ENCODE peak calls at places on chromosomes 13 and 19, in five cellular contexts. C, P, J, H and V are unnamed samples.

GRCh38 chr19:5903054-5903501 is 512 bp downstream of the NDUFA11 start:
- DNase-seq in C (peak; percentile 44), P (no peak), J (no peak), H (no peak), V (no peak)

GRCh38 chr19:30338878-30339623 is 33.1 kb upstream of the ZNF536 start:
- DNase-seq in C (no peak), P (no peak), J (no peak), H (no peak), V (no peak)

GRCh38 chr19:18194554-18195238 is 1.7 kb downstream of the MPV17L2 start:
- DNase-seq in C (no peak), P (no peak), J (no peak), H (peak; percentile 47), V (no peak)

GRCh38 chr19:46670874-46671273 is 9.9 kb upstream of the DACT3 start:
- DNase-seq in C (no peak), P (no peak), J (no peak), H (peak; percentile 28), V (no peak)

GRCh38 chr19:38569368-38569983 is 48.3 kb downstream of the MAP4K1 start:
- DNase-seq in C (no peak), P (no peak), J (no peak), H (no peak), V (no peak)

GRCh38 chr19:52140077-52140710 is 456 bp upstream of the ZNF616 start:
- DNase-seq in C (no peak), P (no peak), J (no peak), H (no peak), V (no peak)

GRCh38 chr13:35789335-35790166 is 313.1 kb upstream of the MAB21L1 start:
- DNase-seq in C (no peak), P (no peak), J (no peak), H (peak; percentile 59), V (no peak)

GRCh38 chr13:23767806-23768205 is 121.4 kb downstream of the MIPEP start:
- DNase-seq in C (no peak), P (no peak), J (no peak), H (peak; percentile 83), V (no peak)

GRCh38 chr19:54432144-54432738 is 16.8 kb upstream of the LENG8 start:
- DNase-seq in C (no peak), P (no peak), J (peak; percentile 74), H (peak; percentile 93), V (no peak)

GRCh38 chr19:43780706-43781525 is at the start of gene KCNN4:
- DNase-seq in C (no peak), P (no peak), J (peak; percentile 65), H (peak; percentile 86), V (no peak)

GRCh38 chr19:18731562-18732008 is 48.1 kb downstream of the CRTC1 start:
- DNase-seq in C (no peak), P (no peak), J (no peak), H (peak; percentile 24), V (no peak)

GRCh38 chr19:4375620-4376228 is 24.6 kb downstream of the SH3GL1 start:
- DNase-seq in C (no peak), P (no peak), J (no peak), H (no peak), V (peak; percentile 66)

GRCh38 chr19:40467007-40467565 is 285 bp downstream of the SPTBN4 start:
- DNase-seq in C (peak; percentile 39), P (no peak), J (no peak), H (no peak), V (no peak)

GRCh38 chr19:6530385-6531162 is at the start of gene TNFSF9:
- DNase-seq in C (peak; percentile 85), P (peak; percentile 14), J (peak; percentile 57), H (peak; percentile 87), V (peak; percentile 96)

GRCh38 chr13:29457299-29457698 is 138.2 kb downstream of the SLC7A1 start:
- DNase-seq in C (no peak), P (peak; percentile 72), J (peak; percentile 92), H (peak; percentile 92), V (no peak)

GRCh38 chr19:54875506-54875905 is 1.5 kb downstream of the FCAR start:
- DNase-seq in C (no peak), P (no peak), J (no peak), H (no peak), V (no peak)

GRCh38 chr19:861099-861755 is 1.8 kb downstream of the CFD start:
- DNase-seq in C (no peak), P (no peak), J (no peak), H (no peak), V (no peak)

GRCh38 chr13:29523199-29523931 is 72.1 kb downstream of the SLC7A1 start:
- DNase-seq in C (no peak), P (no peak), J (no peak), H (no peak), V (no peak)

GRCh38 chr13:57632276-57633140 is 964 bp downstream of the PCDH17 start:
- DNase-seq in C (no peak), P (no peak), J (no peak), H (no peak), V (peak; percentile 19)

GRCh38 chr19:48644839-48645651 is 942 bp downstream of the CA11 start:
- DNase-seq in C (peak; percentile 79), P (no peak), J (no peak), H (peak; percentile 73), V (peak; percentile 74)

GRCh38 chr19:15274477-15274876 is 42.2 kb upstream of the EPHX3 start:
- DNase-seq in C (peak; percentile 12), P (no peak), J (no peak), H (no peak), V (no peak)

GRCh38 chr13:92265408-92265807 is 867.0 kb downstream of the GPC5 start:
- DNase-seq in C (no peak), P (no peak), J (no peak), H (no peak), V (no peak)

GRCh38 chr13:95614641-95615245 is 29.8 kb downstream of the DZIP1 start:
- DNase-seq in C (peak; percentile 47), P (no peak), J (no peak), H (peak; percentile 76), V (no peak)

GRCh38 chr13:73421310-73421912 is 362.6 kb downstream of the KLF5 start:
- DNase-seq in C (no peak), P (no peak), J (peak; percentile 99), H (peak; percentile 99), V (no peak)

GRCh38 chr13:112844879-112845278 is 124.1 kb upstream of the MCF2L start:
- DNase-seq in C (no peak), P (no peak), J (no peak), H (no peak), V (no peak)

GRCh38 chr13:22081430-22081829 is 410.6 kb downstream of the FGF9 start:
- DNase-seq in C (no peak), P (no peak), J (no peak), H (no peak), V (no peak)

GRCh38 chr19:1503089-1503924 is 9.5 kb downstream of the ADAMTSL5 start:
- DNase-seq in C (peak; percentile 24), P (no peak), J (no peak), H (peak; percentile 38), V (no peak)

GRCh38 chr19:49861541-49862410 is 5.6 kb downstream of the PNKP start:
- DNase-seq in C (no peak), P (no peak), J (no peak), H (peak; percentile 24), V (no peak)
- TF ChIP-seq CTCF in C (no peak), P (no peak), J (no peak), H (no peak), V (no peak)

DNA sequence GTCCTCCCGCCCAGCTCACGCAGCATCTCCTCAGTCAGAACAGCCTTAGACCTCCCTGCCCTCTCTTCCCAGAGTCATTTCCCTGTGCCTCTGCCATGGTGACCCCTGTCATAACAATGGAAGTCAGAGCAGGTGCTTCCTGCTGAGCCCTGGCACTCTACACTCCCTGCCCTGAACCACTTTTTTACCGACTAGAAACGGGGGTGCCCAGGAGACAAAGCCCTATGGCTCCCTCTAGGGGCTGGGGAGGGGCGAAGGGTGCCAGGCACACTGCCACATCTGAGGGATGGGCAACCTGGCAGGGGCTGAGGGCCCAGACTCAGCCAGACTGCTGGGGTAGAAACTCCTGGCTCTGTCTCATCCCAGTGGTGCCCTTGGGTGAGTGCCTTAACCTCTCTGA is 16.4 kb downstream of the ZNF574 start:
- DNase-seq in C (no peak), P (no peak), J (no peak), H (peak; percentile 54), V (no peak)
- TF ChIP-seq CTCF in C (no peak), P (peak; percentile 61), J (peak; percentile 72), H (peak; percentile 84), V (no peak)

DNA sequence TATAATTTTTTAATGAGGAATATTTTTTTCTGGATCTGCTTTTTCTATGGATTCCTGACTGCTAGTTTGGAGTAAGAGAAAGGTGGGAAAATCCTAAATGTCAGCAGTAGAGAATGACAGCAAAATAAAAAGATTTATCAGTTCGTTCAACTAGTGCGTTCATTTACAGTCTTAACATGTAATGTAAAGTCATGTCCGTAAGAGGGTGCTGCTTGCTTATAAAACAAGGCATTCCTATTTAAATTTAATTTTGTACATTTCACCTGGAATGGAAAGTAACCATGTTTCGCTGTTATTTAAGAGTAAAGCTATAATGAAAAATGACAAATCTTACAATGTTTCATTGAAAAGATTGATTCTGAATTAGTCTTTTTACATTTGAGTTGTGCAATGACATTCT is 76.6 kb downstream of the ZMYM2 start:
- DNase-seq in C (no peak), P (no peak), J (no peak), H (no peak), V (no peak)
- TF ChIP-seq CTCF in C (no peak), P (no peak), J (peak; percentile 34), H (no peak), V (no peak)

DNA sequence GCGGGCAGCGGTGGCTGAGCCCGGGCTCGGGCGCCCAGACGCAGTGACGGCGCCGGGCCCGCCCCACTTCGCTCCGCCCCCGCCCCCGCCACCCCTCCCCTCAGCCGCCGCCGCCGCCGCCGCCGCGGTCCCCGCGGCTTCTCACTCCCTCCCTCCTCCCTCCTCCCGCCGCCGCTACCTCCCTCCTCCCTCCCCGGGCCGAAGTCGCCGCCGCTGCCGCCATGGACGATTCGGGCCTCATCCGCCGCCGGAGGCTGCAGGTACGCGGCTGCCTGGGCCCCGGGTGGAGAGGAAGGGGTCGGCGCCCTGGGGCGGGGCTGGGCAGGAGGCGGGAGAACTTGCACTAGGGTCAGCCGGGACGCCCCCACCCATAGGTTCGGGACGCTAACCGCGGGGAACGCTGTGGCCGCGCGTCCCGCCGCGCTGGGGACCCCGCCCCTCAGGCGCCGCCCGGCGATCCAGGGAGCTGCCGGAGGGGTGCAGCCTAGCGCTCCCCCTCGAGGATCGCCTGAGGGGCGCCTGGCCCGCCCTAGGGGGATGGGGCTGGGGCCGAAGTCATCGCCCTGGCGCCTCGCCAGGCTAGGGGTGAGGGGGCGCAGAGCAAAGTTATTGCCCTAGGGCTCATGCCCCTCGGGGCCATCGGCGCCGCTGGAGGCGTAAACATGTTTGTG is 497 bp downstream of the RTBDN start:
- DNase-seq in C (no peak), P (no peak), J (no peak), H (peak; percentile 36), V (no peak)
- TF ChIP-seq CTCF in C (no peak), P (no peak), J (no peak), H (no peak), V (no peak)